ENCODE peak calls at places on chromosomes 1 and 21, in ten cellular contexts. C, S, B, F, L, J, M, Z, T and Q are unnamed samples.

GRCh38 chr21:18549214-18549905 is 145.8 kb upstream of the TMPRSS15 start:
- DNase-seq in C (no peak), S (no peak), B (no peak), F (no peak), L (no peak), J (no peak), M (no peak), Z (no peak), T (no peak), Q (no peak)

GRCh38 chr1:21552715-21553114 is 43.5 kb downstream of the ALPL start:
- DNase-seq in C (peak; percentile 19), S (peak; percentile 53), B (no peak), F (no peak), L (no peak), J (no peak), M (no peak), Z (no peak), T (peak; percentile 75), Q (no peak)

GRCh38 chr21:37128069-37128468 is 55.0 kb downstream of the TTC3 start:
- DNase-seq in C (peak; percentile 66), S (no peak), B (no peak), F (no peak), L (no peak), J (no peak), M (no peak), Z (no peak), T (no peak), Q (no peak)

GRCh38 chr1:222093518-222093917 is 351.6 kb upstream of the DUSP10 start:
- DNase-seq in C (no peak), S (no peak), B (no peak), F (no peak), L (no peak), J (no peak), M (no peak), Z (no peak), T (no peak), Q (no peak)

GRCh38 chr1:194024659-194025058 is 838.2 kb upstream of the B3GALT2 start:
- DNase-seq in C (peak; percentile 83), S (no peak), B (no peak), F (no peak), L (no peak), J (no peak), M (no peak), Z (no peak), T (peak; percentile 3), Q (no peak)

GRCh38 chr21:35111531-35111930 is 62.4 kb upstream of the RUNX1 start:
- DNase-seq in C (peak; percentile 54), S (no peak), B (no peak), F (no peak), L (no peak), J (no peak), M (no peak), Z (no peak), T (no peak), Q (no peak)

GRCh38 chr1:202144510-202145324 is at the start of gene ARL8A:
- DNase-seq in C (peak; percentile 55), S (no peak), B (peak; percentile 34), F (no peak), L (peak; percentile 53), J (peak; percentile 86), M (peak; percentile 84), Z (peak; percentile 19), T (peak; percentile 77), Q (peak; percentile 73)

GRCh38 chr1:99943238-99943794 is 26.5 kb upstream of the SLC35A3 start:
- DNase-seq in C (peak; percentile 56), S (peak; percentile 70), B (peak; percentile 12), F (no peak), L (no peak), J (no peak), M (no peak), Z (peak; percentile 56), T (peak; percentile 1), Q (no peak)

GRCh38 chr1:92314024-92314423 is 15.2 kb downstream of the RPAP2 start:
- DNase-seq in C (no peak), S (no peak), B (no peak), F (no peak), L (no peak), J (no peak), M (no peak), Z (no peak), T (no peak), Q (no peak)

GRCh38 chr1:110136911-110137310 is 13.4 kb upstream of the SLC6A17 start:
- DNase-seq in C (no peak), S (no peak), B (peak; percentile 90), F (no peak), L (no peak), J (no peak), M (peak; percentile 29), Z (peak; percentile 43), T (peak; percentile 95), Q (peak; percentile 28)

GRCh38 chr1:17579951-17580939 is 40.7 kb downstream of the ARHGEF10L start:
- DNase-seq in C (no peak), S (no peak), B (peak; percentile 32), F (no peak), L (no peak), J (no peak), M (no peak), Z (no peak), T (no peak), Q (peak; percentile 66)

GRCh38 chr1:185281245-185281644 is 35.8 kb downstream of the IVNS1ABP start:
- DNase-seq in C (no peak), S (no peak), B (no peak), F (no peak), L (no peak), J (no peak), M (no peak), Z (no peak), T (no peak), Q (no peak)

GRCh38 chr1:56877973-56878372 is 23.4 kb downstream of the C8A start:
- DNase-seq in C (no peak), S (no peak), B (no peak), F (no peak), L (no peak), J (no peak), M (no peak), Z (no peak), T (no peak), Q (no peak)

GRCh38 chr1:200022239-200022804 is 5.2 kb upstream of the NR5A2 start:
- DNase-seq in C (no peak), S (no peak), B (no peak), F (no peak), L (no peak), J (no peak), M (no peak), Z (no peak), T (no peak), Q (no peak)

GRCh38 chr1:208510192-208510952 is 266.2 kb upstream of the PLXNA2 start:
- DNase-seq in C (peak; percentile 38), S (peak; percentile 14), B (no peak), F (no peak), L (no peak), J (no peak), M (no peak), Z (no peak), T (no peak), Q (no peak)

GRCh38 chr1:43285269-43285986 is at the start of gene C1orf210:
- DNase-seq in C (peak; percentile 94), S (no peak), B (no peak), F (no peak), L (no peak), J (no peak), M (no peak), Z (no peak), T (no peak), Q (peak; percentile 94)

GRCh38 chr1:175385316-175385715 is 192.7 kb upstream of the KIAA0040 start:
- DNase-seq in C (peak; percentile 59), S (no peak), B (no peak), F (no peak), L (no peak), J (no peak), M (no peak), Z (no peak), T (no peak), Q (no peak)

GRCh38 chr1:228410015-228410414 is 3.4 kb upstream of the TRIM11 start:
- DNase-seq in C (peak; percentile 66), S (peak; percentile 17), B (no peak), F (no peak), L (no peak), J (no peak), M (no peak), Z (no peak), T (no peak), Q (no peak)

GRCh38 chr1:110953031-110953430 is 10.7 kb downstream of the LRIF1 start:
- DNase-seq in C (no peak), S (no peak), B (no peak), F (no peak), L (no peak), J (no peak), M (no peak), Z (no peak), T (no peak), Q (no peak)